ENCODE peak calls at places on chromosome 11, in ten cellular contexts. One of them, this sample, is unnamed. For H3K4me1, the result is how much of the 10 kb centered on the place peaks cover.

GRCh38 chr11:113384551-113384950 is 3.0 kb upstream of the ANKK1 start:
- DNase-seq in IMR-90: peak
- DNase-seq in GM23248: peak
- DNase-seq in HepG2: peak
- DNase-seq in mesenchymal stem cell: peak
- DNase-seq in MM.1S: no peak
- DNase-seq in neuronal stem cell: no peak
- DNase-seq in fibroblast of lung: peak
- DNase-seq in mesendoderm: peak
- DNase-seq in OCI-LY7: no peak
- DNase-seq in this sample: peak

GRCh38 chr11:130522284-130522961 is 74.0 kb downstream of the ADAMTS15 start:
- DNase-seq in IMR-90: peak
- DNase-seq in GM23248: peak
- DNase-seq in HepG2: peak
- DNase-seq in mesenchymal stem cell: peak
- DNase-seq in MM.1S: no peak
- DNase-seq in neuronal stem cell: peak
- DNase-seq in fibroblast of lung: peak
- DNase-seq in mesendoderm: peak
- DNase-seq in OCI-LY7: no peak
- DNase-seq in this sample: peak

GRCh38 chr11:3101921-3102640 is 44.9 kb upstream of the CARS1 start:
- DNase-seq in IMR-90: no peak
- DNase-seq in GM23248: no peak
- DNase-seq in HepG2: no peak
- DNase-seq in mesenchymal stem cell: no peak
- DNase-seq in MM.1S: no peak
- DNase-seq in neuronal stem cell: no peak
- DNase-seq in fibroblast of lung: no peak
- DNase-seq in mesendoderm: no peak
- DNase-seq in OCI-LY7: no peak
- DNase-seq in this sample: no peak

GRCh38 chr11:1204381-1205101 is 18.3 kb upstream of the MUC5B start:
- DNase-seq in IMR-90: no peak
- DNase-seq in GM23248: no peak
- DNase-seq in HepG2: no peak
- DNase-seq in mesenchymal stem cell: no peak
- DNase-seq in MM.1S: no peak
- DNase-seq in neuronal stem cell: no peak
- DNase-seq in fibroblast of lung: no peak
- DNase-seq in mesendoderm: no peak
- DNase-seq in OCI-LY7: no peak
- DNase-seq in this sample: no peak

GRCh38 chr11:115464269-115464668 is 39.9 kb downstream of the CADM1 start:
- DNase-seq in IMR-90: peak
- DNase-seq in GM23248: no peak
- DNase-seq in HepG2: no peak
- DNase-seq in mesenchymal stem cell: peak
- DNase-seq in MM.1S: no peak
- DNase-seq in neuronal stem cell: no peak
- DNase-seq in fibroblast of lung: no peak
- DNase-seq in mesendoderm: no peak
- DNase-seq in OCI-LY7: no peak
- DNase-seq in this sample: no peak

GRCh38 chr11:113261709-113262475 is 52.5 kb upstream of the TTC12 start:
- DNase-seq in IMR-90: peak
- DNase-seq in GM23248: peak
- DNase-seq in HepG2: no peak
- DNase-seq in mesenchymal stem cell: peak
- DNase-seq in MM.1S: peak
- DNase-seq in neuronal stem cell: no peak
- DNase-seq in fibroblast of lung: peak
- DNase-seq in mesendoderm: peak
- DNase-seq in OCI-LY7: no peak
- DNase-seq in this sample: peak

GRCh38 chr11:57641426-57641825 is 8.3 kb downstream of the YPEL4 start:
- DNase-seq in IMR-90: peak
- DNase-seq in GM23248: peak
- DNase-seq in HepG2: peak
- DNase-seq in mesenchymal stem cell: peak
- DNase-seq in MM.1S: peak
- DNase-seq in neuronal stem cell: no peak
- DNase-seq in fibroblast of lung: peak
- DNase-seq in mesendoderm: peak
- DNase-seq in OCI-LY7: peak
- DNase-seq in this sample: peak

GRCh38 chr11:75611823-75612222 is 49.8 kb downstream of the SERPINH1 start:
- DNase-seq in IMR-90: no peak
- DNase-seq in GM23248: no peak
- DNase-seq in HepG2: no peak
- DNase-seq in mesenchymal stem cell: no peak
- DNase-seq in MM.1S: no peak
- DNase-seq in neuronal stem cell: no peak
- DNase-seq in fibroblast of lung: no peak
- DNase-seq in mesendoderm: no peak
- DNase-seq in OCI-LY7: no peak
- DNase-seq in this sample: no peak

GRCh38 chr11:45148276-45148675 is 1.8 kb downstream of the PRDM11 start:
- DNase-seq in IMR-90: no peak
- DNase-seq in GM23248: no peak
- DNase-seq in HepG2: no peak
- DNase-seq in mesenchymal stem cell: no peak
- DNase-seq in MM.1S: no peak
- DNase-seq in neuronal stem cell: no peak
- DNase-seq in fibroblast of lung: no peak
- DNase-seq in mesendoderm: no peak
- DNase-seq in OCI-LY7: no peak
- DNase-seq in this sample: no peak

GRCh38 chr11:112400615-112401014 is 140.0 kb upstream of the PLET1 start:
- DNase-seq in IMR-90: no peak
- DNase-seq in GM23248: no peak
- DNase-seq in HepG2: no peak
- DNase-seq in mesenchymal stem cell: no peak
- DNase-seq in MM.1S: no peak
- DNase-seq in neuronal stem cell: no peak
- DNase-seq in fibroblast of lung: no peak
- DNase-seq in mesendoderm: no peak
- DNase-seq in OCI-LY7: no peak
- DNase-seq in this sample: no peak

GRCh38 chr11:19938051-19938856 is 222.0 kb downstream of the DBX1 start:
- DNase-seq in IMR-90: peak
- DNase-seq in GM23248: peak
- DNase-seq in HepG2: peak
- DNase-seq in mesenchymal stem cell: peak
- DNase-seq in MM.1S: peak
- DNase-seq in neuronal stem cell: no peak
- DNase-seq in fibroblast of lung: peak
- DNase-seq in mesendoderm: peak
- DNase-seq in OCI-LY7: peak
- DNase-seq in this sample: peak

GRCh38 chr11:12066799-12067508 is 43.4 kb upstream of the MICAL2 start:
- DNase-seq in IMR-90: peak
- DNase-seq in GM23248: peak
- DNase-seq in HepG2: peak
- DNase-seq in mesenchymal stem cell: peak
- DNase-seq in MM.1S: no peak
- DNase-seq in neuronal stem cell: no peak
- DNase-seq in fibroblast of lung: peak
- DNase-seq in mesendoderm: peak
- DNase-seq in OCI-LY7: no peak
- DNase-seq in this sample: peak

GRCh38 chr11:5092821-5093585 is 23.6 kb downstream of the OR52E1 start:
- DNase-seq in IMR-90: no peak
- DNase-seq in GM23248: peak
- DNase-seq in HepG2: no peak
- DNase-seq in mesenchymal stem cell: no peak
- DNase-seq in MM.1S: no peak
- DNase-seq in neuronal stem cell: no peak
- DNase-seq in fibroblast of lung: no peak
- DNase-seq in mesendoderm: no peak
- DNase-seq in OCI-LY7: no peak
- DNase-seq in this sample: no peak

GRCh38 chr11:11640152-11640551 is 18.3 kb upstream of the GALNT18 start:
- DNase-seq in IMR-90: peak
- DNase-seq in GM23248: no peak
- DNase-seq in HepG2: no peak
- DNase-seq in mesenchymal stem cell: peak
- DNase-seq in MM.1S: no peak
- DNase-seq in neuronal stem cell: no peak
- DNase-seq in fibroblast of lung: no peak
- DNase-seq in mesendoderm: no peak
- DNase-seq in OCI-LY7: no peak
- DNase-seq in this sample: no peak

GRCh38 chr11:65473275-65473860 is 25.5 kb upstream of the MALAT1 start:
- DNase-seq in IMR-90: peak
- DNase-seq in GM23248: peak
- DNase-seq in HepG2: no peak
- DNase-seq in mesenchymal stem cell: no peak
- DNase-seq in MM.1S: no peak
- DNase-seq in neuronal stem cell: no peak
- DNase-seq in fibroblast of lung: no peak
- DNase-seq in mesendoderm: no peak
- DNase-seq in OCI-LY7: no peak
- DNase-seq in this sample: no peak
- H3K27ac ChIP-seq in IMR-90: peak
- H3K27ac ChIP-seq in GM23248: peak
- H3K27ac ChIP-seq in HepG2: no peak
- H3K27ac ChIP-seq in mesenchymal stem cell: no peak
- H3K27ac ChIP-seq in MM.1S: peak
- H3K27ac ChIP-seq in neuronal stem cell: no peak
- H3K27ac ChIP-seq in fibroblast of lung: peak
- H3K27ac ChIP-seq in mesendoderm: no peak
- H3K27ac ChIP-seq in OCI-LY7: no peak
- H3K27ac ChIP-seq in this sample: peak

GRCh38 chr11:86678823-86679222 is 6.4 kb upstream of the ME3 start:
- DNase-seq in IMR-90: peak
- DNase-seq in GM23248: no peak
- DNase-seq in HepG2: no peak
- DNase-seq in mesenchymal stem cell: peak
- DNase-seq in MM.1S: no peak
- DNase-seq in neuronal stem cell: peak
- DNase-seq in fibroblast of lung: no peak
- DNase-seq in mesendoderm: no peak
- DNase-seq in OCI-LY7: no peak
- DNase-seq in this sample: no peak
- H3K4me2 ChIP-seq in IMR-90: peak
- H3K4me2 ChIP-seq in GM23248: no peak
- H3K4me2 ChIP-seq in HepG2: no peak
- H3K4me2 ChIP-seq in mesenchymal stem cell: no peak
- H3K4me2 ChIP-seq in MM.1S: no peak
- H3K4me2 ChIP-seq in neuronal stem cell: peak
- H3K4me2 ChIP-seq in fibroblast of lung: no peak
- H3K4me2 ChIP-seq in mesendoderm: no peak
- H3K4me2 ChIP-seq in OCI-LY7: no peak
- H3K4me2 ChIP-seq in this sample: no peak

GRCh38 chr11:68012044-68012842 is 2.1 kb downstream of the ALDH3B1 start:
- DNase-seq in IMR-90: no peak
- DNase-seq in GM23248: no peak
- DNase-seq in HepG2: no peak
- DNase-seq in mesenchymal stem cell: no peak
- DNase-seq in MM.1S: no peak
- DNase-seq in neuronal stem cell: no peak
- DNase-seq in fibroblast of lung: no peak
- DNase-seq in mesendoderm: no peak
- DNase-seq in OCI-LY7: no peak
- DNase-seq in this sample: peak
- H3K4me1 ChIP-seq in IMR-90: under half
- H3K4me1 ChIP-seq in GM23248: half or more
- H3K4me1 ChIP-seq in HepG2: half or more
- H3K4me1 ChIP-seq in mesenchymal stem cell: half or more
- H3K4me1 ChIP-seq in MM.1S: half or more
- H3K4me1 ChIP-seq in neuronal stem cell: half or more
- H3K4me1 ChIP-seq in fibroblast of lung: under half
- H3K4me1 ChIP-seq in mesendoderm: under half
- H3K4me1 ChIP-seq in OCI-LY7: under half
- H3K4me1 ChIP-seq in this sample: half or more

DNA sequence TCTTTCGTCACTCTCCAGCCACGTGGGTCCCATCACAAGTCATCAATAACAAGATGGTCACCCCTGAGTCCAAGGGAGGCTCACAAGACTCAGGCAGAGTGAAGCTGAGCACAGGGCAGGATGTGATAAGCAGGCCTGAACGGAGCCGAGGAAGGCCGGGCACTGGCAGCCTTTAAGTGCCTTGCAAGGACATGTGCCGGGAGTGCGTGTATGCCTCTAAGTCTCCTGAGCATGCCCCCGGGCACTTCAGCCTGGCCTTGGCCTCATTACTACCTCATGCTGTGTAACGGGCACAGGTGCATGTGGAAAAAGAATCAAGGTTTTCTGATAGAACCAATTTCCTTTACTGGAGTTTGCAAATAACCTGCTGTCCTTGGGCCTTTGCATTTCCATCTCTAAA is 55.8 kb downstream of the UBASH3B start:
- DNase-seq in IMR-90: no peak
- DNase-seq in GM23248: no peak
- DNase-seq in HepG2: no peak
- DNase-seq in mesenchymal stem cell: no peak
- DNase-seq in MM.1S: no peak
- DNase-seq in neuronal stem cell: no peak
- DNase-seq in fibroblast of lung: no peak
- DNase-seq in mesendoderm: no peak
- DNase-seq in OCI-LY7: no peak
- DNase-seq in this sample: no peak
- H3K27ac ChIP-seq in IMR-90: no peak
- H3K27ac ChIP-seq in GM23248: no peak
- H3K27ac ChIP-seq in HepG2: no peak
- H3K27ac ChIP-seq in mesenchymal stem cell: peak
- H3K27ac ChIP-seq in MM.1S: no peak
- H3K27ac ChIP-seq in neuronal stem cell: no peak
- H3K27ac ChIP-seq in fibroblast of lung: no peak
- H3K27ac ChIP-seq in mesendoderm: no peak
- H3K27ac ChIP-seq in OCI-LY7: peak
- H3K27ac ChIP-seq in this sample: no peak

DNA sequence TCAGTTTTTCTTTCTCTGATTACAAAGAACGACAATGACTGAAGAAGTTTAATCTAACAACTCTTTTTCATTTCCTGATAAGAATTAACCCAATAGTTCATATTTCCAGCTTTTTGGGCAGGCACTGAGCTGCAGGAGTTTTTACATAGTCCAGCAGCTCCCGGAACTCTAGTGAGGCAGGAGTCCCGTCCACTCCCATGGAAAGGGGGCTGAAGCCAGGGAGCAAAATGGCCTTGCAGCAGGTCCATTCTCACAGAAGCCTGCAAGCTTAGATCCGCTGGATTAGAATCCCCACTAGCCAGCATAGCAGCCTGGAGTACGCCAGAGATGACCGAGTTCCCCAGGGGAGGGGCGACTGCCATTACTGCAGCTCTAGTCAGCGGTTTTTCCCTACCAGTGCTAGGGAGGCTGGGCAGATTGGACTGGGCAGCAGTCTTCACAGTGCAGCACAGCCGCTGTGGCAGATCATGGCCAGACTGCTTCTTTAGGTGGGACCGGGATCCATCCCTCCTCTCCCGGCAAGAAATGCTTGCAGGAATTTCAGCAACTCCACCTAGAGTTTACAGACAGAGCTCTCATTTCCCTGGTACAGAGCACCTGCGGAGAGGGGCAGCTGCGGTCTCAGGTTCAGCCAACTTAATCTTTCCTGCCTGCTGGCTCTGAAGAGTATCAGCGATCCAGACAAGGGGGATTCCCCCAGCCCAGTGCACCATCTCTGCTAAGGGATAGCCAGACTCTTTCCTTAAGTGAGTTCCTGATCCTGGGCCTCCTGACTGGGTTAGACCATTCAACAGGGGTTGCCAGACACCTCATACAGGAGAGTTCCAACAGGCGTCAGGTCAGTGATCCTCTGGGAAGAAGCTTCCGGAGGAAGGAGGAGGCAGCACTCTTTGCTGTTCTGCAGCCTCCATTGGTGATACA is 742 bp upstream of the CASP4 start:
- DNase-seq in IMR-90: peak
- DNase-seq in GM23248: peak
- DNase-seq in HepG2: peak
- DNase-seq in mesenchymal stem cell: peak
- DNase-seq in MM.1S: no peak
- DNase-seq in neuronal stem cell: no peak
- DNase-seq in fibroblast of lung: peak
- DNase-seq in mesendoderm: peak
- DNase-seq in OCI-LY7: no peak
- DNase-seq in this sample: peak
- H3K4me2 ChIP-seq in IMR-90: peak
- H3K4me2 ChIP-seq in GM23248: peak
- H3K4me2 ChIP-seq in HepG2: peak
- H3K4me2 ChIP-seq in mesenchymal stem cell: no peak
- H3K4me2 ChIP-seq in MM.1S: peak
- H3K4me2 ChIP-seq in neuronal stem cell: no peak
- H3K4me2 ChIP-seq in fibroblast of lung: peak
- H3K4me2 ChIP-seq in mesendoderm: no peak
- H3K4me2 ChIP-seq in OCI-LY7: no peak
- H3K4me2 ChIP-seq in this sample: peak